ENCODE peak calls at places on chromosome 2, in four cellular contexts. One of them, this sample, is unnamed.

GRCh38 chr2:197986977-197987376 is 182.6 kb downstream of the PLCL1 start:
- DNase-seq in HCT116: no peak
- DNase-seq in HepG2: no peak
- DNase-seq in K562: no peak
- DNase-seq in this sample: no peak

GRCh38 chr2:195330513-195330956 is 326.5 kb upstream of the SLC39A10 start:
- DNase-seq in K562: peak; percentile 41
- DNase-seq in HCT116: no peak
- DNase-seq in HepG2: no peak
- DNase-seq in this sample: no peak

GRCh38 chr2:120949027-120949956 is 213.6 kb downstream of the GLI2 start:
- DNase-seq in HepG2: peak; percentile 40
- DNase-seq in K562: peak; percentile 32
- DNase-seq in HCT116: no peak
- DNase-seq in this sample: no peak

GRCh38 chr2:219252084-219252483 is 959 bp upstream of the TUBA4B start:
- DNase-seq in HCT116: no peak
- DNase-seq in K562: no peak
- DNase-seq in HepG2: no peak
- DNase-seq in this sample: no peak

GRCh38 chr2:107932986-107933385 is 53.3 kb upstream of the SLC5A7 start:
- DNase-seq in HepG2: no peak
- DNase-seq in HCT116: no peak
- DNase-seq in K562: no peak
- DNase-seq in this sample: no peak

GRCh38 chr2:191165190-191165643 is 14.4 kb upstream of the STAT4 start:
- DNase-seq in K562: peak; percentile 20
- DNase-seq in HepG2: peak; percentile 23
- DNase-seq in HCT116: peak; percentile 36
- DNase-seq in this sample: no peak

GRCh38 chr2:217387776-217388381 is 528.0 kb upstream of the TNP1 start:
- DNase-seq in K562: no peak
- DNase-seq in HCT116: no peak
- DNase-seq in HepG2: peak; percentile 41
- DNase-seq in this sample: no peak

GRCh38 chr2:72992734-72993102 is 75.4 kb downstream of the EMX1 start:
- DNase-seq in HCT116: no peak
- DNase-seq in K562: no peak
- DNase-seq in HepG2: no peak
- DNase-seq in this sample: no peak

GRCh38 chr2:120914839-120915521 is 179.3 kb downstream of the GLI2 start:
- DNase-seq in HepG2: peak; percentile 61
- DNase-seq in HCT116: no peak
- DNase-seq in K562: peak; percentile 60
- DNase-seq in this sample: no peak

GRCh38 chr2:12769492-12770105 is 52.9 kb downstream of the TRIB2 start:
- DNase-seq in HCT116: no peak
- DNase-seq in K562: no peak
- DNase-seq in HepG2: no peak
- DNase-seq in this sample: no peak

GRCh38 chr2:25251032-25251460 is 82.7 kb upstream of the POMC start:
- DNase-seq in K562: no peak
- DNase-seq in HepG2: no peak
- DNase-seq in HCT116: no peak
- DNase-seq in this sample: no peak

GRCh38 chr2:219362524-219363164 is 25.1 kb downstream of the DNPEP start:
- DNase-seq in HCT116: no peak
- DNase-seq in K562: no peak
- DNase-seq in HepG2: no peak
- DNase-seq in this sample: no peak

GRCh38 chr2:202337706-202338346 is 38.3 kb upstream of the BMPR2 start:
- DNase-seq in K562: peak; percentile 19
- DNase-seq in HCT116: no peak
- DNase-seq in HepG2: no peak
- DNase-seq in this sample: no peak

GRCh38 chr2:159996792-159997546 is 65.4 kb downstream of the PLA2R1 start:
- DNase-seq in HCT116: no peak
- DNase-seq in K562: no peak
- DNase-seq in HepG2: no peak
- DNase-seq in this sample: no peak

GRCh38 chr2:189210250-189211075 is 30.9 kb upstream of the COL5A2 start:
- DNase-seq in HCT116: peak; percentile 24
- DNase-seq in K562: peak; percentile 56
- DNase-seq in HepG2: no peak
- DNase-seq in this sample: no peak

GRCh38 chr2:85400023-85400422 is 10.1 kb downstream of the CAPG start:
- DNase-seq in HepG2: peak; percentile 39
- DNase-seq in K562: no peak
- DNase-seq in HCT116: no peak
- DNase-seq in this sample: no peak

GRCh38 chr2:85071096-85071495 is 62.1 kb upstream of the TCF7L1 start:
- DNase-seq in HCT116: no peak
- DNase-seq in K562: no peak
- DNase-seq in HepG2: no peak
- DNase-seq in this sample: no peak

GRCh38 chr2:216534809-216535208 is 36.2 kb downstream of the RPL37A start:
- DNase-seq in HCT116: no peak
- DNase-seq in K562: no peak
- DNase-seq in HepG2: no peak
- DNase-seq in this sample: no peak

GRCh38 chr2:239156516-239157265 is 244.1 kb downstream of the HDAC4 start:
- DNase-seq in HepG2: no peak
- DNase-seq in K562: no peak
- DNase-seq in HCT116: no peak
- DNase-seq in this sample: no peak

GRCh38 chr2:241924069-241924908 is 54.8 kb downstream of the RTP5 start:
- DNase-seq in HCT116: no peak
- DNase-seq in HepG2: no peak
- DNase-seq in K562: no peak
- DNase-seq in this sample: no peak

GRCh38 chr2:97858442-97858841 is 137.3 kb downstream of the TMEM131 start:
- DNase-seq in HCT116: no peak
- DNase-seq in K562: no peak
- DNase-seq in HepG2: no peak
- DNase-seq in this sample: peak; percentile 13

GRCh38 chr2:241764272-241765241 is 12.1 kb upstream of the GAL3ST2 start:
- DNase-seq in HCT116: no peak
- DNase-seq in HepG2: no peak
- DNase-seq in K562: no peak
- DNase-seq in this sample: no peak

GRCh38 chr2:158184556-158185343 is 83.1 kb downstream of the UPP2 start:
- DNase-seq in HCT116: no peak
- DNase-seq in K562: no peak
- DNase-seq in HepG2: peak; percentile 97
- DNase-seq in this sample: no peak

GRCh38 chr2:38620282-38620977 is 17.7 kb upstream of the HNRNPLL start:
- DNase-seq in K562: no peak
- DNase-seq in HepG2: peak; percentile 81
- DNase-seq in HCT116: no peak
- DNase-seq in this sample: no peak

GRCh38 chr2:8216397-8216796 is 465.5 kb upstream of the ID2 start:
- DNase-seq in HepG2: no peak
- DNase-seq in HCT116: no peak
- DNase-seq in K562: no peak
- DNase-seq in this sample: no peak

GRCh38 chr2:8215159-8215863 is 466.5 kb upstream of the ID2 start:
- DNase-seq in HCT116: no peak
- DNase-seq in HepG2: no peak
- DNase-seq in K562: no peak
- DNase-seq in this sample: no peak

GRCh38 chr2:8212239-8212638 is 469.6 kb upstream of the ID2 start:
- DNase-seq in HCT116: no peak
- DNase-seq in HepG2: no peak
- DNase-seq in K562: no peak
- DNase-seq in this sample: no peak

GRCh38 chr2:8215982-8216381 is 465.9 kb upstream of the ID2 start:
- DNase-seq in K562: no peak
- DNase-seq in HCT116: no peak
- DNase-seq in HepG2: no peak
- DNase-seq in this sample: no peak

DNA sequence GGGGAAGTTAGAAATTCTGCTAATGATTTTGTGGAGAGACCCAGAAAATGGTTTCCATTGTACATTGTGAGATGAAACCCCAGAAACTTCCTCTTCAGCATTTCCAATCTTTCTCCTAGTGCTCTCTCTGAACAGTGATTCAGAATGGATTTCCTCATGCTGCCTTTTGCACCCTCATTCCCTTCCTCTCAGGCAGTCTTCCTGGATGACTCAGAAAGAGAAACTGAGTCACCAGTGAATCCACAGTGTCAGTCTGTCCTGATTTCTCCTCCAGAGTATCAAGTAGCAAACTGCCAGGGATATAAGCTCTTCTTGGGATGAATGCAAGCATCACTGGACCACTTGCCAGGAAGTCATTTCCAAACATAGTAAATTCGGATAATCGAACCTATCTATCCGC is 467.6 kb upstream of the ID2 start:
- DNase-seq in HCT116: no peak
- DNase-seq in K562: no peak
- DNase-seq in HepG2: no peak
- DNase-seq in this sample: no peak
- H3K9ac ChIP-seq in HCT116: no peak overlapping the region
- H3K9ac ChIP-seq in K562: no peak overlapping the region
- H3K9ac ChIP-seq in HepG2: no peak overlapping the region
- H3K9ac ChIP-seq in this sample: no peak overlapping the region

GRCh38 chr2:222357930-222358329 is 59.1 kb upstream of the PAX3 start:
- DNase-seq in K562: no peak
- DNase-seq in HCT116: no peak
- DNase-seq in HepG2: no peak
- DNase-seq in this sample: no peak
- TF ChIP-seq YY1 in K562: no peak
- TF ChIP-seq YY1 in HCT116: no peak
- TF ChIP-seq YY1 in HepG2: no peak
- TF ChIP-seq YY1 in this sample: no peak

GRCh38 chr2:67260348-67261277 is 136.5 kb upstream of the ETAA1 start:
- DNase-seq in HCT116: no peak
- DNase-seq in HepG2: no peak
- DNase-seq in K562: no peak
- DNase-seq in this sample: no peak
- H3K9ac ChIP-seq in HCT116: no peak overlapping the region
- H3K9ac ChIP-seq in HepG2: no peak overlapping the region
- H3K9ac ChIP-seq in K562: no peak overlapping the region
- H3K9ac ChIP-seq in this sample: no peak overlapping the region

GRCh38 chr2:44295113-44295512 is 19.8 kb downstream of the SLC3A1 start:
- DNase-seq in K562: no peak
- DNase-seq in HCT116: no peak
- DNase-seq in HepG2: peak; percentile 43
- DNase-seq in this sample: no peak
- TF ChIP-seq YY1 in K562: no peak
- TF ChIP-seq YY1 in HCT116: no peak
- TF ChIP-seq YY1 in HepG2: no peak
- TF ChIP-seq YY1 in this sample: no peak

GRCh38 chr2:235003096-235003775 is 51.4 kb downstream of the SH3BP4 start:
- DNase-seq in K562: no peak
- DNase-seq in HCT116: no peak
- DNase-seq in HepG2: no peak
- DNase-seq in this sample: no peak
- H3K9ac ChIP-seq in K562: no peak overlapping the region
- H3K9ac ChIP-seq in HCT116: peak overlapping the region; percentile 11
- H3K9ac ChIP-seq in HepG2: no peak overlapping the region
- H3K9ac ChIP-seq in this sample: no peak overlapping the region

DNA sequence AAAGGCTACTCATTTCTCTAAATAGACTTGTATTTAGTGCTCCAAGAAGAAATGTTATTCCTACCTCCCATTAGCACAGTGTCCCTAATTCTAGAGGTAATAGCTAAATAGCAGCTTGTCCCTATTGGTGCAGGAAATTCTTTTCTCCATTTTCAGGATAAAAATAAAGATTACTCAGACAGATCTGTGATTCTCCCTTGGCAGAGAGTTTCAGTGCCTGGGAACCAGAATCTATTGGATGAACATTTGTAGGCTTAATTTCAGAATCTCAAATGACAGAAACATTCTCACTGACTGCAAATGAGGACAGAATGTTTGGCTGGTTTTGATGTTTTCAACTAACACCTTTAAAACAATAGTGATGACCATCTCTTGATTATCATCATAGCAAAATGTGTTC is 33.3 kb upstream of the LGALSL start:
- DNase-seq in K562: no peak
- DNase-seq in HepG2: no peak
- DNase-seq in HCT116: no peak
- DNase-seq in this sample: no peak
- TF ChIP-seq YY1 in K562: no peak
- TF ChIP-seq YY1 in HepG2: no peak
- TF ChIP-seq YY1 in HCT116: no peak
- TF ChIP-seq YY1 in this sample: no peak